ENCODE peak calls at places on chromosomes 3 and 15, in seven cellular contexts. W, K, G, Z, Y, E and F are unnamed samples.

GRCh38 chr3:197463279-197463678 is 92.5 kb downstream of the BDH1 start:
- DNase-seq in W (no peak), K (no peak), G (no peak), Z (peak; percentile 40), Y (peak; percentile 67), E (no peak), F (no peak)

GRCh38 chr3:18891641-18892040 is 256.7 kb upstream of the KCNH8 start:
- DNase-seq in W (no peak), K (no peak), G (no peak), Z (no peak), Y (no peak), E (no peak), F (no peak)

GRCh38 chr15:80997692-80998091 is 3.0 kb upstream of the TLNRD1 start:
- DNase-seq in W (no peak), K (no peak), G (no peak), Z (no peak), Y (no peak), E (no peak), F (no peak)

GRCh38 chr3:23077126-23077525 is 126.0 kb upstream of the UBE2E2 start:
- DNase-seq in W (no peak), K (no peak), G (no peak), Z (no peak), Y (no peak), E (no peak), F (no peak)

GRCh38 chr15:59166156-59166555 is 40.5 kb upstream of the LDHAL6B start:
- DNase-seq in W (no peak), K (no peak), G (no peak), Z (no peak), Y (no peak), E (no peak), F (no peak)

GRCh38 chr15:50627351-50628055 is 59.1 kb downstream of the TRPM7 start:
- DNase-seq in W (no peak), K (no peak), G (no peak), Z (peak; percentile 21), Y (no peak), E (no peak), F (no peak)

GRCh38 chr3:45948409-45948808 is 5.1 kb downstream of the CXCR6 start:
- DNase-seq in W (no peak), K (no peak), G (no peak), Z (peak; percentile 68), Y (peak; percentile 11), E (no peak), F (no peak)

GRCh38 chr15:73694419-73694818 is 10.2 kb downstream of the CD276 start:
- DNase-seq in W (no peak), K (no peak), G (no peak), Z (no peak), Y (no peak), E (no peak), F (no peak)

GRCh38 chr3:151589311-151589710 is 128.4 kb upstream of the IGSF10 start:
- DNase-seq in W (no peak), K (no peak), G (no peak), Z (no peak), Y (no peak), E (no peak), F (no peak)

GRCh38 chr15:80277147-80277546 is 25.1 kb upstream of the CTXND1 start:
- DNase-seq in W (no peak), K (no peak), G (no peak), Z (no peak), Y (no peak), E (no peak), F (no peak)

GRCh38 chr15:50953302-50953701 is 44.8 kb downstream of the AP4E1 start:
- DNase-seq in W (no peak), K (no peak), G (no peak), Z (peak; percentile 34), Y (no peak), E (no peak), F (no peak)

GRCh38 chr3:39288300-39288808 is 8.5 kb upstream of the CX3CR1 start:
- DNase-seq in W (peak; percentile 94), K (peak; percentile 55), G (peak; percentile 77), Z (peak; percentile 74), Y (peak; percentile 90), E (peak; percentile 72), F (peak; percentile 57)

GRCh38 chr3:13950042-13950441 is 70.2 kb upstream of the WNT7A start:
- DNase-seq in W (no peak), K (no peak), G (no peak), Z (no peak), Y (no peak), E (peak; percentile 0), F (no peak)

GRCh38 chr3:151345854-151346253 is 16.5 kb upstream of the P2RY13 start:
- DNase-seq in W (no peak), K (no peak), G (peak; percentile 56), Z (peak; percentile 66), Y (peak; percentile 55), E (no peak), F (no peak)

GRCh38 chr15:58771621-58772235 is 626 bp downstream of the MINDY2 start:
- DNase-seq in W (peak; percentile 42), K (no peak), G (peak; percentile 41), Z (peak; percentile 31), Y (peak; percentile 25), E (no peak), F (peak; percentile 22)

GRCh38 chr15:40072216-40072990 is 33.4 kb upstream of the SRP14 start:
- DNase-seq in W (no peak), K (no peak), G (no peak), Z (no peak), Y (no peak), E (no peak), F (no peak)

GRCh38 chr3:57709559-57709958 is 16.7 kb upstream of the DENND6A start:
- DNase-seq in W (no peak), K (no peak), G (no peak), Z (no peak), Y (peak; percentile 38), E (no peak), F (no peak)

GRCh38 chr3:149174901-149175300 is 45.5 kb downstream of the HPS3 start:
- DNase-seq in W (no peak), K (no peak), G (no peak), Z (no peak), Y (no peak), E (no peak), F (no peak)

GRCh38 chr3:44969170-44969569 is 6.8 kb downstream of the ZDHHC3 start:
- DNase-seq in W (no peak), K (no peak), G (peak; percentile 35), Z (no peak), Y (no peak), E (no peak), F (no peak)

GRCh38 chr15:100284701-100285100 is 57.1 kb downstream of the ADAMTS17 start:
- DNase-seq in W (no peak), K (no peak), G (no peak), Z (no peak), Y (no peak), E (no peak), F (no peak)

GRCh38 chr3:58173670-58174472 is 36.9 kb downstream of the DNASE1L3 start:
- DNase-seq in W (peak; percentile 70), K (peak; percentile 19), G (no peak), Z (no peak), Y (no peak), E (peak; percentile 38), F (peak; percentile 74)

GRCh38 chr15:49823987-49824538 is 203.2 kb downstream of the DTWD1 start:
- DNase-seq in W (no peak), K (no peak), G (no peak), Z (no peak), Y (no peak), E (no peak), F (no peak)

GRCh38 chr15:25863067-25863967 is at the start of gene ATP10A:
- DNase-seq in W (no peak), K (peak; percentile 19), G (no peak), Z (peak; percentile 12), Y (no peak), E (no peak), F (no peak)

GRCh38 chr3:169846458-169847193 is 23.1 kb downstream of the LRRC31 start:
- DNase-seq in W (peak; percentile 72), K (no peak), G (no peak), Z (peak; percentile 79), Y (peak; percentile 85), E (no peak), F (no peak)

GRCh38 chr3:43691120-43692002 is 623 bp downstream of the ABHD5 start:
- DNase-seq in W (no peak), K (peak; percentile 10), G (no peak), Z (no peak), Y (peak; percentile 33), E (peak; percentile 28), F (peak; percentile 21)

GRCh38 chr3:160808838-160809237 is 52.8 kb downstream of the PPM1L start:
- DNase-seq in W (no peak), K (no peak), G (no peak), Z (no peak), Y (no peak), E (peak; percentile 14), F (peak; percentile 58)

GRCh38 chr15:89492934-89493631 is 3.3 kb downstream of the RHCG start:
- DNase-seq in W (no peak), K (no peak), G (no peak), Z (no peak), Y (no peak), E (no peak), F (no peak)

GRCh38 chr3:185081516-185081915 is 71.3 kb downstream of the C3orf70 start:
- DNase-seq in W (no peak), K (no peak), G (no peak), Z (no peak), Y (no peak), E (no peak), F (no peak)

GRCh38 chr15:73935547-73935946 is 9.3 kb downstream of the LOXL1 start:
- DNase-seq in W (no peak), K (no peak), G (no peak), Z (no peak), Y (no peak), E (no peak), F (no peak)

GRCh38 chr15:88331291-88331690 is 74.8 kb upstream of the NTRK3 start:
- DNase-seq in W (peak; percentile 63), K (peak; percentile 1), G (peak; percentile 1), Z (no peak), Y (peak; percentile 21), E (no peak), F (no peak)